ENCODE peak calls at places on chromosomes 2 and 18, in four cellular contexts. One of them, this sample, is unnamed.

GRCh38 chr2:207768891-207769596 is 662 bp downstream of the FZD5 start:
- DNase-seq in T-helper 1 cell: no peak
- DNase-seq in activated effector memory CD4-positive, alpha-beta T cell treated with anti-CD3 and anti-CD28 coated beads, Interleukin-2, amount 50 U/mL, for 16 hours: no peak
- DNase-seq in skeletal muscle cell: no peak
- DNase-seq in this sample: no peak

GRCh38 chr2:55437515-55438390 is 18.1 kb upstream of the CCDC88A start:
- DNase-seq in activated effector memory CD4-positive, alpha-beta T cell treated with anti-CD3 and anti-CD28 coated beads, Interleukin-2, amount 50 U/mL, for 16 hours: no peak
- DNase-seq in T-helper 1 cell: no peak
- DNase-seq in skeletal muscle cell: no peak
- DNase-seq in this sample: no peak

GRCh38 chr2:237427807-237428506 is 14.0 kb upstream of the COL6A3 start:
- DNase-seq in activated effector memory CD4-positive, alpha-beta T cell treated with anti-CD3 and anti-CD28 coated beads, Interleukin-2, amount 50 U/mL, for 16 hours: peak; percentile 90
- DNase-seq in skeletal muscle cell: no peak
- DNase-seq in T-helper 1 cell: peak; percentile 10
- DNase-seq in this sample: no peak

GRCh38 chr2:233544079-233544690 is 22.4 kb downstream of the USP40 start:
- DNase-seq in skeletal muscle cell: no peak
- DNase-seq in T-helper 1 cell: no peak
- DNase-seq in activated effector memory CD4-positive, alpha-beta T cell treated with anti-CD3 and anti-CD28 coated beads, Interleukin-2, amount 50 U/mL, for 16 hours: no peak
- DNase-seq in this sample: no peak

GRCh38 chr2:109537565-109538221 is 76.1 kb downstream of the SEPTIN10 start:
- DNase-seq in skeletal muscle cell: no peak
- DNase-seq in T-helper 1 cell: no peak
- DNase-seq in activated effector memory CD4-positive, alpha-beta T cell treated with anti-CD3 and anti-CD28 coated beads, Interleukin-2, amount 50 U/mL, for 16 hours: no peak
- DNase-seq in this sample: no peak

GRCh38 chr2:233349005-233349998 is 5.0 kb upstream of the DGKD start:
- DNase-seq in skeletal muscle cell: peak; percentile 17
- DNase-seq in T-helper 1 cell: no peak
- DNase-seq in activated effector memory CD4-positive, alpha-beta T cell treated with anti-CD3 and anti-CD28 coated beads, Interleukin-2, amount 50 U/mL, for 16 hours: no peak
- DNase-seq in this sample: no peak

GRCh38 chr2:96135621-96136020 is 2.7 kb downstream of the ASTL start:
- DNase-seq in T-helper 1 cell: no peak
- DNase-seq in skeletal muscle cell: no peak
- DNase-seq in activated effector memory CD4-positive, alpha-beta T cell treated with anti-CD3 and anti-CD28 coated beads, Interleukin-2, amount 50 U/mL, for 16 hours: no peak
- DNase-seq in this sample: no peak

GRCh38 chr2:140639628-140640027 is 1491.2 kb downstream of the LRP1B start:
- DNase-seq in activated effector memory CD4-positive, alpha-beta T cell treated with anti-CD3 and anti-CD28 coated beads, Interleukin-2, amount 50 U/mL, for 16 hours: no peak
- DNase-seq in T-helper 1 cell: no peak
- DNase-seq in skeletal muscle cell: no peak
- DNase-seq in this sample: no peak

GRCh38 chr2:56185582-56186046 is 1.8 kb downstream of the CCDC85A start:
- DNase-seq in T-helper 1 cell: no peak
- DNase-seq in skeletal muscle cell: no peak
- DNase-seq in activated effector memory CD4-positive, alpha-beta T cell treated with anti-CD3 and anti-CD28 coated beads, Interleukin-2, amount 50 U/mL, for 16 hours: no peak
- DNase-seq in this sample: no peak

GRCh38 chr2:65800998-65801397 is 368.6 kb upstream of the SPRED2 start:
- DNase-seq in skeletal muscle cell: no peak
- DNase-seq in T-helper 1 cell: no peak
- DNase-seq in activated effector memory CD4-positive, alpha-beta T cell treated with anti-CD3 and anti-CD28 coated beads, Interleukin-2, amount 50 U/mL, for 16 hours: no peak
- DNase-seq in this sample: no peak

GRCh38 chr18:48715651-48716354 is 177.0 kb downstream of the CTIF start:
- DNase-seq in activated effector memory CD4-positive, alpha-beta T cell treated with anti-CD3 and anti-CD28 coated beads, Interleukin-2, amount 50 U/mL, for 16 hours: no peak
- DNase-seq in skeletal muscle cell: no peak
- DNase-seq in T-helper 1 cell: no peak
- DNase-seq in this sample: no peak

GRCh38 chr2:227436436-227436835 is 35.5 kb upstream of the AGFG1 start:
- DNase-seq in skeletal muscle cell: no peak
- DNase-seq in T-helper 1 cell: no peak
- DNase-seq in activated effector memory CD4-positive, alpha-beta T cell treated with anti-CD3 and anti-CD28 coated beads, Interleukin-2, amount 50 U/mL, for 16 hours: no peak
- DNase-seq in this sample: no peak

GRCh38 chr2:210544191-210544590 is 12.2 kb upstream of the CPS1 start:
- DNase-seq in activated effector memory CD4-positive, alpha-beta T cell treated with anti-CD3 and anti-CD28 coated beads, Interleukin-2, amount 50 U/mL, for 16 hours: no peak
- DNase-seq in skeletal muscle cell: no peak
- DNase-seq in T-helper 1 cell: no peak
- DNase-seq in this sample: no peak

GRCh38 chr2:191187105-191187829 is 36.5 kb upstream of the STAT4 start:
- DNase-seq in skeletal muscle cell: no peak
- DNase-seq in T-helper 1 cell: no peak
- DNase-seq in activated effector memory CD4-positive, alpha-beta T cell treated with anti-CD3 and anti-CD28 coated beads, Interleukin-2, amount 50 U/mL, for 16 hours: no peak
- DNase-seq in this sample: no peak

GRCh38 chr2:157784169-157784822 is 91.8 kb downstream of the ACVR1 start:
- DNase-seq in T-helper 1 cell: no peak
- DNase-seq in skeletal muscle cell: no peak
- DNase-seq in activated effector memory CD4-positive, alpha-beta T cell treated with anti-CD3 and anti-CD28 coated beads, Interleukin-2, amount 50 U/mL, for 16 hours: no peak
- DNase-seq in this sample: no peak

GRCh38 chr2:58757971-58758370 is 516.8 kb upstream of the FANCL start:
- DNase-seq in skeletal muscle cell: no peak
- DNase-seq in T-helper 1 cell: no peak
- DNase-seq in activated effector memory CD4-positive, alpha-beta T cell treated with anti-CD3 and anti-CD28 coated beads, Interleukin-2, amount 50 U/mL, for 16 hours: no peak
- DNase-seq in this sample: no peak

GRCh38 chr2:180742809-180743208 is 237.6 kb upstream of the UBE2E3 start:
- DNase-seq in skeletal muscle cell: peak; percentile 72
- DNase-seq in activated effector memory CD4-positive, alpha-beta T cell treated with anti-CD3 and anti-CD28 coated beads, Interleukin-2, amount 50 U/mL, for 16 hours: no peak
- DNase-seq in T-helper 1 cell: no peak
- DNase-seq in this sample: no peak

GRCh38 chr2:119197529-119198266 is 25.9 kb upstream of the STEAP3 start:
- DNase-seq in activated effector memory CD4-positive, alpha-beta T cell treated with anti-CD3 and anti-CD28 coated beads, Interleukin-2, amount 50 U/mL, for 16 hours: no peak
- DNase-seq in skeletal muscle cell: no peak
- DNase-seq in T-helper 1 cell: no peak
- DNase-seq in this sample: no peak

GRCh38 chr18:75167137-75167536 is 41.8 kb downstream of the PTGR3 start:
- DNase-seq in skeletal muscle cell: no peak
- DNase-seq in T-helper 1 cell: no peak
- DNase-seq in activated effector memory CD4-positive, alpha-beta T cell treated with anti-CD3 and anti-CD28 coated beads, Interleukin-2, amount 50 U/mL, for 16 hours: no peak
- DNase-seq in this sample: no peak

GRCh38 chr2:94871226-94872087 is at the start of gene TEKT4:
- DNase-seq in activated effector memory CD4-positive, alpha-beta T cell treated with anti-CD3 and anti-CD28 coated beads, Interleukin-2, amount 50 U/mL, for 16 hours: peak; percentile 57
- DNase-seq in T-helper 1 cell: no peak
- DNase-seq in skeletal muscle cell: no peak
- DNase-seq in this sample: no peak

GRCh38 chr2:206855585-206856433 is 83.5 kb upstream of the CPO start:
- DNase-seq in T-helper 1 cell: no peak
- DNase-seq in activated effector memory CD4-positive, alpha-beta T cell treated with anti-CD3 and anti-CD28 coated beads, Interleukin-2, amount 50 U/mL, for 16 hours: no peak
- DNase-seq in skeletal muscle cell: no peak
- DNase-seq in this sample: no peak

GRCh38 chr2:217220228-217221013 is 360.6 kb upstream of the TNP1 start:
- DNase-seq in skeletal muscle cell: no peak
- DNase-seq in activated effector memory CD4-positive, alpha-beta T cell treated with anti-CD3 and anti-CD28 coated beads, Interleukin-2, amount 50 U/mL, for 16 hours: no peak
- DNase-seq in T-helper 1 cell: no peak
- DNase-seq in this sample: no peak

GRCh38 chr2:203891474-203891873 is 23.9 kb downstream of the CTLA4 start:
- DNase-seq in skeletal muscle cell: no peak
- DNase-seq in activated effector memory CD4-positive, alpha-beta T cell treated with anti-CD3 and anti-CD28 coated beads, Interleukin-2, amount 50 U/mL, for 16 hours: no peak
- DNase-seq in T-helper 1 cell: no peak
- DNase-seq in this sample: peak; percentile 75

GRCh38 chr2:69134546-69134945 is 121.6 kb downstream of the ANTXR1 start:
- DNase-seq in T-helper 1 cell: no peak
- DNase-seq in activated effector memory CD4-positive, alpha-beta T cell treated with anti-CD3 and anti-CD28 coated beads, Interleukin-2, amount 50 U/mL, for 16 hours: no peak
- DNase-seq in skeletal muscle cell: no peak
- DNase-seq in this sample: no peak

GRCh38 chr2:238396663-238397062 is 30.1 kb upstream of the ASB1 start:
- DNase-seq in activated effector memory CD4-positive, alpha-beta T cell treated with anti-CD3 and anti-CD28 coated beads, Interleukin-2, amount 50 U/mL, for 16 hours: no peak
- DNase-seq in T-helper 1 cell: no peak
- DNase-seq in skeletal muscle cell: no peak
- DNase-seq in this sample: no peak

GRCh38 chr2:31476511-31477171 is 62.1 kb upstream of the XDH start:
- DNase-seq in skeletal muscle cell: no peak
- DNase-seq in activated effector memory CD4-positive, alpha-beta T cell treated with anti-CD3 and anti-CD28 coated beads, Interleukin-2, amount 50 U/mL, for 16 hours: no peak
- DNase-seq in T-helper 1 cell: no peak
- DNase-seq in this sample: no peak